ENCODE peak calls at places on chromosomes 11 and 22, in five cellular contexts. S is heart left ventricle, Y is epithelial cell of esophagus, H is AG10803, P is BJ. G is an unnamed sample.

GRCh38 chr11:1293619-1294015 is 15.8 kb downstream of the TOLLIP start:
- DNase-seq in S (no peak), Y (no peak), H (no peak), P (no peak), G (peak; percentile 16)

GRCh38 chr22:47391169-47392053 is 629.0 kb downstream of the TBC1D22A start:
- DNase-seq in S (no peak), Y (no peak), H (no peak), P (no peak), G (no peak)

GRCh38 chr11:69514771-69515170 is 33.3 kb downstream of the LINC01488 start:
- DNase-seq in S (no peak), Y (no peak), H (no peak), P (no peak), G (no peak)

GRCh38 chr11:45538939-45539338 is 126.5 kb downstream of the CHST1 start:
- DNase-seq in S (no peak), Y (no peak), H (no peak), P (no peak), G (no peak)

GRCh38 chr11:36278531-36279245 is 10.5 kb downstream of the COMMD9 start:
- DNase-seq in S (no peak), Y (peak; percentile 6), H (no peak), P (no peak), G (no peak)

GRCh38 chr11:43852057-43852636 is 28.5 kb upstream of the ALKBH3 start:
- DNase-seq in S (peak; percentile 31), Y (peak; percentile 79), H (peak; percentile 79), P (no peak), G (peak; percentile 76)

GRCh38 chr11:57792060-57792541 is 30.5 kb downstream of the CTNND1 start:
- DNase-seq in S (peak; percentile 55), Y (peak; percentile 60), H (peak; percentile 29), P (no peak), G (peak; percentile 88)

GRCh38 chr11:108698844-108699642 is 34.2 kb downstream of the DDX10 start:
- DNase-seq in S (no peak), Y (peak; percentile 86), H (peak; percentile 9), P (no peak), G (peak; percentile 40)

GRCh38 chr11:12961615-12962014 is 47.5 kb upstream of the RASSF10 start:
- DNase-seq in S (no peak), Y (no peak), H (peak; percentile 48), P (no peak), G (no peak)

GRCh38 chr22:41425704-41426365 is 20.8 kb downstream of the TOB2 start:
- DNase-seq in S (no peak), Y (no peak), H (no peak), P (no peak), G (peak; percentile 65)

DNA sequence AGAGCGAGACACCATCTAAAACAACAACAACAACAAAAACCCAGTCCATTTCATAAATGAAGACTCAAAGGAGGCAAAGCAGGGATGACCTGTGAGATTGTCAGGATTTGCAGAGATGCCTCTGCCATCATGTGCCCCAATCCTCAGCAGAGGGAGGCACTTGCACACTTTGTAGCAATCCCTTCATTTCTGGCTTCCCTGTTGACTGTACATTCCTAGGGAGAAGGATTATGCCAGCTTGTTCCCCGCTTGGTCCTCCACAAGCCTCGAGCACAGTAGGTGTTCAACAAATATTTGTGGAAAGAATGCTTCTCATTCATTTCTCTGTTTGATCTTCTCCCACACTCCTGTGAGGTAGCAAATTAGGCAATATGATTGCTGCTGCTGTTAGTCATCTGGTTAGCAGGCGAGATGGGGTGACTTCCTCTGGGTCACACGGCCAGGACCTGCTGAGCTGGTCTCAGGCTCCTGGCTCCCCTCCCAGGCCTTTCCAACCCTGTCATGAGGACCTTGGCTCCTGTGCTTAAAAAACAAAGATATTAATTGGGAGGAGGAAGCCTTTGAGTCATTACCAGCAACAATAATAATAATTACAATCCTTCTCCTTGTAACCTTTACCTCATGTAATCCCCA is 34.1 kb downstream of the LIF start:
- DNase-seq in S (no peak), Y (peak; percentile 96), H (peak; percentile 92), P (peak; percentile 75), G (no peak)
- TF ChIP-seq CTCF in S (no peak), Y (no peak), H (peak; percentile 30), P (no peak), G (no peak)

GRCh38 chr11:120400564-120401364 is 64.6 kb downstream of the ARHGEF12 start:
- DNase-seq in S (no peak), Y (peak; percentile 97), H (peak; percentile 94), P (peak; percentile 96), G (peak; percentile 18)
- H3K4me3 ChIP-seq in S (no peak overlapping the region), Y (peak overlapping the region; percentile 30), H (peak overlapping the region; percentile 46), P (peak overlapping the region; percentile 7), G (no peak overlapping the region)

GRCh38 chr11:119055901-119056300 is 1.1 kb downstream of the HYOU1 start:
- DNase-seq in S (no peak), Y (peak; percentile 42), H (peak; percentile 42), P (no peak), G (peak; percentile 50)
- TF ChIP-seq CTCF in S (no peak), Y (no peak), H (peak; percentile 37), P (no peak), G (no peak)

DNA sequence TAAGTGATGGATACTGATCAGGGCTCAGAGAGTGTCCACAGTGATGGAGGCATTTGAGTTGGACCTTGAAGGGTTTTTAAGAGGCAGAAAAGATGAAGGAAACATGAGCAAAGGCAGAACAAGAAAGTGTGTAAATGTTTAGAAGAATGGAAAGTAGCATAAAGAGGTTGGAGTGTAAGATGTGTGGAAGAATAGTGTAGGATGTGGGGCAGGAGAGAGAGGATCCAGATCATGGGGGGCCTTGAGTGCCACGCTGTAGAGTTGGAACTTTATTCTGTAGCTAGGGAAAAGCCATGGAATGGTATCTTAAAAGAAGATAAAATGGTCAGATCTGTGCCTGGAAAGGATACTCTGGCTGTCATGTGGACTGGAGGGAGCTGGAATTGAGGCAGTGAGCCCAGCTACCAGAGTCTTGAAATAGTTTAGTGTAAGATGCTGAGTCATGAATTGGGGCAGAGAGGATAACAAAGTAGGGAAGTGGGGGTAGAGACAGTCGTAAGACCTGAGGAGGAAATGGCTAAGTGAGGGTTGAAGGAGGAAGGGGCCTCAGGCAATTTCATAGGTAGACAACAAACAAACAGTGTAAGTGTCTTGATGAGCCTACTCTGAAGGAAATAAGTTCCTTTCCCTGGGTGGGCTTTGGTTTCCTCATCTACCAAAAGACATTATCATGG is 6.7 kb downstream of the KCNE3 start:
- DNase-seq in S (no peak), Y (peak; percentile 19), H (peak; percentile 66), P (no peak), G (no peak)
- H3K4me3 ChIP-seq in S (no peak overlapping the region), Y (no peak overlapping the region), H (no peak overlapping the region), P (no peak overlapping the region), G (no peak overlapping the region)

DNA sequence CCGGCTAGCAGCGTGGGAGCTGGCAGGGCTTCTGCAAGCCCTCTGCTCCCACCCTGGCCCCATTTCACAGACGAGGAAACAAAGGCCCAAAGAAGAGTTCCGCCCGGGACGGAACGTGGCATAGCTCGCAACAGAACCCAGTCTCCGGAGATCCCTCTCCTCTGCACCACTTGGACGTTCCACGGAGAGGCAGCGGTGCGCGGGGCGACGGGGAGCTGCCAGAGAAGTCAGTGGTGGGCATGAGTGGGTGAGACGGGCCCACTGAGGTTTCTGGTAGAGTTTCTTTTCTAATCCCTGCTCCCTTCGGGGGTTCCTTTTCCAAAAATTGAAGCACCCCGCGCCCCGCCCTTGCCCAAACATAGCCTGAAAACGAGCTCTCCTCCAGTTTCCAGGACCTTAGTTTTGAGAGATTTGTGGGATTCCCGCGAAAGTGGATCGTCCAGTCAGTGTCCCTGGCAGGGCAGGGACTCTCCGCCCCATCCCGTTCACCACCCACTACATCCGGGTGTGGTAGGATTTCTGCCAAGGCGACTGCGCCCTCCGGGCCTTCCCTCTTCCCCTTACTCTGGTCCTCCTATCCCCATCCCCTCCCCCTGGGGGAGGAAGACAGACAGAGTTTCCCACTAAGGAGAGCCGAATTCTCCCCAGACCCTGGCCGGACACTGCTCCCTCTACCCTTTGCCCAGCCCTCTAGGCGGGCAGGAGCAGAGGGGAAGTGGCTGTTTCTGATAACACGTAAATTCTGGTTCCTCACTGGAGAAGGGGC is 764 bp upstream of the NECTIN1 start:
- DNase-seq in S (peak; percentile 71), Y (peak; percentile 62), H (peak; percentile 63), P (peak; percentile 30), G (no peak)
- TF ChIP-seq CTCF in S (no peak), Y (no peak), H (no peak), P (peak; percentile 10), G (no peak)

GRCh38 chr11:110298298-110298765 is 1.9 kb upstream of the RDX start:
- DNase-seq in S (no peak), Y (peak; percentile 73), H (no peak), P (no peak), G (no peak)

GRCh38 chr11:110303414-110303826 is 7.0 kb upstream of the RDX start:
- DNase-seq in S (no peak), Y (no peak), H (no peak), P (no peak), G (no peak)

GRCh38 chr11:110301577-110301976 is 5.2 kb upstream of the RDX start:
- DNase-seq in S (no peak), Y (no peak), H (no peak), P (no peak), G (no peak)

GRCh38 chr11:110299006-110299785 is 2.8 kb upstream of the RDX start:
- DNase-seq in S (no peak), Y (no peak), H (no peak), P (no peak), G (no peak)

DNA sequence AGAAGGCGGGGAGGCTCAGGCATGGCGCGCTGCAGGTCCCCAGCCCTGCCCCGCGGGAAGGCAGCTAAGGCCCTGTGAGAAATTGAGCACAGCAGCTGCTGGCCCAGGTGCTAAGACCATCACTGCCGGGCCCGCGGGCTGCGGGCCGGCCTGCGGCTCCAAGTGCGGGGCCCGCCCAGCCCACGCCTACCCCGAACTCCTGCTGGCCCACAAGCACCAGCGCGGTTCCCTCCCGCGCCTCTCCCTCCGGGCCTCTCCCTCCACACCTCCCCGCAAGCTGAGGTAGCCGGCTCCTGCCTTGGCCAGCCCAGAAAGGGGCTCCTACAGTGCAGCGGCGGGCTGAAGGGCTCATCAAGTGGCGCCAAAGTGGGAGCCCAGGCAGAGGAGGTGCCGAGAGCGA is 4.6 kb upstream of the RDX start:
- DNase-seq in S (no peak), Y (no peak), H (no peak), P (no peak), G (no peak)
- H3K4me3 ChIP-seq in S (no peak overlapping the region), Y (no peak overlapping the region), H (no peak overlapping the region), P (no peak overlapping the region), G (no peak overlapping the region)

GRCh38 chr11:88292156-88292844 is 45.2 kb downstream of the CTSC start:
- DNase-seq in S (no peak), Y (peak; percentile 44), H (no peak), P (no peak), G (no peak)
- TF ChIP-seq CTCF in S (no peak), Y (peak; percentile 19), H (no peak), P (no peak), G (no peak)

GRCh38 chr22:38079804-38080203 is 4.2 kb downstream of the SLC16A8 start:
- DNase-seq in S (no peak), Y (no peak), H (no peak), P (no peak), G (no peak)

GRCh38 chr22:38080468-38080846 is 3.5 kb downstream of the SLC16A8 start:
- DNase-seq in S (no peak), Y (no peak), H (no peak), P (no peak), G (no peak)

GRCh38 chr22:38081941-38082828 is 1.8 kb downstream of the SLC16A8 start:
- DNase-seq in S (no peak), Y (no peak), H (no peak), P (no peak), G (no peak)

GRCh38 chr22:38081636-38081940 is 2.4 kb downstream of the SLC16A8 start:
- DNase-seq in S (no peak), Y (no peak), H (no peak), P (no peak), G (no peak)

GRCh38 chr22:38080847-38081635 is 2.9 kb downstream of the SLC16A8 start:
- DNase-seq in S (peak; percentile 42), Y (peak; percentile 43), H (peak; percentile 21), P (no peak), G (no peak)
- H3K4me3 ChIP-seq in S (peak overlapping the region; percentile 16), Y (peak overlapping the region; percentile 37), H (peak overlapping the region; percentile 33), P (peak overlapping the region; percentile 13), G (no peak overlapping the region)

G was measured in GM12865.